ENCODE peak calls at places on chromosomes 1 and 21, in five cellular contexts. One of them, this sample, is unnamed.

GRCh38 chr1:21175670-21176581 is 771 bp downstream of the EIF4G3 start:
- DNase-seq in lung: peak; percentile 41
- DNase-seq in ascending aorta: no peak
- DNase-seq in adrenal gland: peak; percentile 49
- DNase-seq in colonic mucosa: peak; percentile 50
- DNase-seq in this sample: peak; percentile 24

GRCh38 chr1:92444351-92444750 is 42.4 kb downstream of the GFI1 start:
- DNase-seq in lung: no peak
- DNase-seq in ascending aorta: no peak
- DNase-seq in adrenal gland: no peak
- DNase-seq in colonic mucosa: no peak
- DNase-seq in this sample: no peak

GRCh38 chr1:237016626-237017025 is 12.4 kb upstream of the MT1HL1 start:
- DNase-seq in lung: no peak
- DNase-seq in ascending aorta: no peak
- DNase-seq in adrenal gland: no peak
- DNase-seq in colonic mucosa: no peak
- DNase-seq in this sample: no peak

GRCh38 chr1:84122780-84123382 is 21.2 kb upstream of the PRKACB start:
- DNase-seq in lung: no peak
- DNase-seq in ascending aorta: no peak
- DNase-seq in adrenal gland: peak; percentile 42
- DNase-seq in colonic mucosa: peak; percentile 64
- DNase-seq in this sample: peak; percentile 53

GRCh38 chr1:203524824-203525223 is 30.9 kb downstream of the OPTC start:
- DNase-seq in lung: no peak
- DNase-seq in ascending aorta: no peak
- DNase-seq in adrenal gland: no peak
- DNase-seq in colonic mucosa: no peak
- DNase-seq in this sample: no peak

GRCh38 chr1:73537400-73537799 is 660.6 kb downstream of the LRRIQ3 start:
- DNase-seq in lung: no peak
- DNase-seq in ascending aorta: no peak
- DNase-seq in adrenal gland: no peak
- DNase-seq in colonic mucosa: no peak
- DNase-seq in this sample: no peak

GRCh38 chr1:228770779-228771223 is 35.5 kb downstream of the RHOU start:
- DNase-seq in lung: no peak
- DNase-seq in ascending aorta: no peak
- DNase-seq in adrenal gland: no peak
- DNase-seq in colonic mucosa: peak; percentile 50
- DNase-seq in this sample: peak; percentile 36

GRCh38 chr1:78369546-78369945 is 121.2 kb upstream of the PTGFR start:
- DNase-seq in lung: no peak
- DNase-seq in ascending aorta: no peak
- DNase-seq in adrenal gland: no peak
- DNase-seq in colonic mucosa: no peak
- DNase-seq in this sample: no peak

GRCh38 chr1:61240878-61241277 is 158.5 kb downstream of the NFIA start:
- DNase-seq in lung: no peak
- DNase-seq in ascending aorta: no peak
- DNase-seq in adrenal gland: no peak
- DNase-seq in colonic mucosa: no peak
- DNase-seq in this sample: no peak

GRCh38 chr21:39452207-39452964 is 616 bp downstream of the SH3BGR start:
- DNase-seq in lung: no peak
- DNase-seq in ascending aorta: no peak
- DNase-seq in adrenal gland: no peak
- DNase-seq in colonic mucosa: no peak
- DNase-seq in this sample: no peak

GRCh38 chr1:17725084-17725718 is 29.9 kb upstream of the ACTL8 start:
- DNase-seq in lung: no peak
- DNase-seq in ascending aorta: no peak
- DNase-seq in adrenal gland: no peak
- DNase-seq in colonic mucosa: no peak
- DNase-seq in this sample: no peak

GRCh38 chr1:167791281-167792209 is 69.8 kb downstream of the MPZL1 start:
- DNase-seq in lung: peak; percentile 58
- DNase-seq in ascending aorta: no peak
- DNase-seq in adrenal gland: peak; percentile 32
- DNase-seq in colonic mucosa: peak; percentile 40
- DNase-seq in this sample: no peak

GRCh38 chr1:204578867-204579664 is 62.9 kb downstream of the MDM4 start:
- DNase-seq in lung: no peak
- DNase-seq in ascending aorta: no peak
- DNase-seq in adrenal gland: peak; percentile 22
- DNase-seq in colonic mucosa: peak; percentile 27
- DNase-seq in this sample: peak; percentile 62

GRCh38 chr1:223622132-223622842 is 43.2 kb downstream of the CAPN8 start:
- DNase-seq in lung: no peak
- DNase-seq in ascending aorta: no peak
- DNase-seq in adrenal gland: no peak
- DNase-seq in colonic mucosa: no peak
- DNase-seq in this sample: no peak

GRCh38 chr1:232329103-232329788 is 300.7 kb downstream of the SIPA1L2 start:
- DNase-seq in lung: no peak
- DNase-seq in ascending aorta: no peak
- DNase-seq in adrenal gland: no peak
- DNase-seq in colonic mucosa: no peak
- DNase-seq in this sample: no peak

GRCh38 chr1:170155055-170155454 is 9.3 kb downstream of the NTMT2 start:
- DNase-seq in lung: no peak
- DNase-seq in ascending aorta: no peak
- DNase-seq in adrenal gland: no peak
- DNase-seq in colonic mucosa: no peak
- DNase-seq in this sample: no peak

GRCh38 chr1:172960019-172960418 is 90.7 kb downstream of the TNFSF18 start:
- DNase-seq in lung: no peak
- DNase-seq in ascending aorta: no peak
- DNase-seq in adrenal gland: no peak
- DNase-seq in colonic mucosa: no peak
- DNase-seq in this sample: no peak

GRCh38 chr1:11730429-11730861 is 5.5 kb upstream of the AGTRAP start:
- DNase-seq in lung: peak; percentile 72
- DNase-seq in ascending aorta: no peak
- DNase-seq in adrenal gland: no peak
- DNase-seq in colonic mucosa: peak; percentile 69
- DNase-seq in this sample: no peak

GRCh38 chr1:58200437-58200836 is 346.1 kb downstream of the OMA1 start:
- DNase-seq in lung: no peak
- DNase-seq in ascending aorta: no peak
- DNase-seq in adrenal gland: no peak
- DNase-seq in colonic mucosa: no peak
- DNase-seq in this sample: no peak

GRCh38 chr1:30532621-30533020 is 190.8 kb downstream of the MATN1 start:
- DNase-seq in lung: no peak
- DNase-seq in ascending aorta: no peak
- DNase-seq in adrenal gland: no peak
- DNase-seq in colonic mucosa: no peak
- DNase-seq in this sample: no peak

GRCh38 chr1:6471086-6471841 is 5.3 kb upstream of the TNFRSF25 start:
- DNase-seq in lung: no peak
- DNase-seq in ascending aorta: no peak
- DNase-seq in adrenal gland: no peak
- DNase-seq in colonic mucosa: peak; percentile 91
- DNase-seq in this sample: no peak

GRCh38 chr1:150516050-150516591 is 569 bp downstream of the FALEC start:
- DNase-seq in lung: no peak
- DNase-seq in ascending aorta: no peak
- DNase-seq in adrenal gland: no peak
- DNase-seq in colonic mucosa: no peak
- DNase-seq in this sample: no peak

DNA sequence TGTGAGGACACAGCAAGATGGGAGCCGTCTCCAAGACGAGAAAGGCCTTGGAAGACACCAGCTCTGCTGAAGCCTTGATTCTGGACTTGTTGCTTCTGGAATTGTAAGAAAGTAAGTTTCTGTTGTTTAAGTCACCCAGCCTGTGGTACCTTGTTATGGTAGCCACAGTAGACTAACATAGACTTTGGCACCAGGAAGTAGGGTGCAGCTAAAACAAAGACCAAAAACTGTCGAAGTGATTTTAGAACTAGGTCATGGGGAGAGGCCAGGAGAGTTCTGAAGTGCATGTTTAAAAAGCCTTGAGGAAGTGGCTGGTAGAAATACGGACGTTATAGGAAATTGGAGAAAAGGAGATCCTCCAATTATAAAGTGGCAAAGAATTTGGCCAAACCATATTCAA is 28.5 kb downstream of the ZNF496 start:
- DNase-seq in lung: no peak
- DNase-seq in ascending aorta: no peak
- DNase-seq in adrenal gland: no peak
- DNase-seq in colonic mucosa: peak; percentile 33
- DNase-seq in this sample: no peak
- H3K4me1 ChIP-seq in lung: no peaks in the 10 kb centered on the region
- H3K4me1 ChIP-seq in ascending aorta: no peaks in the 10 kb centered on the region
- H3K4me1 ChIP-seq in adrenal gland: no peaks in the 10 kb centered on the region
- H3K4me1 ChIP-seq in colonic mucosa: no peaks in the 10 kb centered on the region
- H3K4me1 ChIP-seq in this sample: no peaks in the 10 kb centered on the region

GRCh38 chr1:49234988-49235387 is 458.3 kb upstream of the BEND5 start:
- DNase-seq in lung: no peak
- DNase-seq in ascending aorta: no peak
- DNase-seq in adrenal gland: no peak
- DNase-seq in colonic mucosa: no peak
- DNase-seq in this sample: no peak
- H3K9me3 ChIP-seq in lung: no peaks in the 10 kb centered on the region
- H3K9me3 ChIP-seq in ascending aorta: no peaks in the 10 kb centered on the region
- H3K9me3 ChIP-seq in adrenal gland: no peaks in the 10 kb centered on the region
- H3K9me3 ChIP-seq in colonic mucosa: no peaks in the 10 kb centered on the region
- H3K9me3 ChIP-seq in this sample: no peaks in the 10 kb centered on the region

DNA sequence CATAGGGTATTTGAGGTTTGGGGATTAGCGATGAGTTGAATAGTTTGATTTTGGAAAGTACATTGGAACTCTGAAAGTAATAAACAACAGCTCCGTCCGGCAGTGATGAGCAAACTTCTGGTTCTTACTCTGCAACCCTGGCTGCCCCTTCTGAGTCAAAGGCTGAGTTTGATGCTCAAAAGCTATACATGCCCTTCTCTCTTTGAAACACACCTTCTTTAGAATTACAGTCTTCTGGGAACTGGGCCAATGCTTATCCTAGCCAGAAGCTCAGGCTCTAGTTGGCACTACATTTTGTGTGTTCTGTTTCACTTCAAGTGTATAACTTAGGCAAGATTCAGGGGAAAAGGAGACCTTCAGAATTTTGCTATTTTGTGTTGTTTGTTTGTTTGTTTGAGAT is 9.3 kb downstream of the AHCYL1 start:
- DNase-seq in lung: no peak
- DNase-seq in ascending aorta: no peak
- DNase-seq in adrenal gland: no peak
- DNase-seq in colonic mucosa: peak; percentile 51
- DNase-seq in this sample: no peak
- H3K4me1 ChIP-seq in lung: peaks cover 29% of the 10 kb centered on the region
- H3K4me1 ChIP-seq in ascending aorta: no peaks in the 10 kb centered on the region
- H3K4me1 ChIP-seq in adrenal gland: peaks cover 22% of the 10 kb centered on the region
- H3K4me1 ChIP-seq in colonic mucosa: peaks cover 17% of the 10 kb centered on the region
- H3K4me1 ChIP-seq in this sample: no peaks in the 10 kb centered on the region

GRCh38 chr1:82494117-82494516 is 693.4 kb downstream of the ADGRL2 start:
- DNase-seq in lung: no peak
- DNase-seq in ascending aorta: no peak
- DNase-seq in adrenal gland: no peak
- DNase-seq in colonic mucosa: no peak
- DNase-seq in this sample: no peak
- H3K9me3 ChIP-seq in lung: peaks cover 7% of the 10 kb centered on the region
- H3K9me3 ChIP-seq in ascending aorta: peaks cover 4% of the 10 kb centered on the region
- H3K9me3 ChIP-seq in adrenal gland: no peaks in the 10 kb centered on the region
- H3K9me3 ChIP-seq in colonic mucosa: no peaks in the 10 kb centered on the region
- H3K9me3 ChIP-seq in this sample: no peaks in the 10 kb centered on the region

GRCh38 chr1:117363591-117364048 is 3.6 kb upstream of the MAN1A2 start:
- DNase-seq in lung: no peak
- DNase-seq in ascending aorta: no peak
- DNase-seq in adrenal gland: no peak
- DNase-seq in colonic mucosa: no peak
- DNase-seq in this sample: no peak

GRCh38 chr1:117365350-117366280 is 1.6 kb upstream of the MAN1A2 start:
- DNase-seq in lung: no peak
- DNase-seq in ascending aorta: no peak
- DNase-seq in adrenal gland: peak; percentile 17
- DNase-seq in colonic mucosa: no peak
- DNase-seq in this sample: no peak

GRCh38 chr1:117359560-117360289 is 7.5 kb upstream of the MAN1A2 start:
- DNase-seq in lung: no peak
- DNase-seq in ascending aorta: no peak
- DNase-seq in adrenal gland: no peak
- DNase-seq in colonic mucosa: no peak
- DNase-seq in this sample: no peak

GRCh38 chr1:117364240-117364639 is 3.0 kb upstream of the MAN1A2 start:
- DNase-seq in lung: no peak
- DNase-seq in ascending aorta: no peak
- DNase-seq in adrenal gland: no peak
- DNase-seq in colonic mucosa: no peak
- DNase-seq in this sample: no peak

DNA sequence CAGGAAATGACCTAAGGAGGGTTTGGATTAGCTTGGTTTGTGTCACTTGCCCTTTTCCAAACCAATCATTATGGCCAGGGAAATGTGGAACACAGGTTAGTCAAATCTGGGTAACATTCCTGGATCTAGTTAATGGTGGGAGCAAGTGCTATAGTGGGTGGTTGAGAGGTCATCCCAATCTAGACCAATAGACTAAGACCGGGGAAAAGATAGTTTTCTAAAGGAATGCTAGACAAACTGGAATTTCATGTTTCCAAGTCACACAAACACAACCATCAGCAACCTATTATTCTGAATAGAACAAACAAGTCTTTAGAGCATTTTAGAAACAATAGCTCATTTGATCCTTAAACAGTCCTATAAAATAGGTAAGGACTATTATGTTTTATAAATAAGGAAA is 4.3 kb upstream of the MAN1A2 start:
- DNase-seq in lung: no peak
- DNase-seq in ascending aorta: no peak
- DNase-seq in adrenal gland: no peak
- DNase-seq in colonic mucosa: no peak
- DNase-seq in this sample: no peak
- H3K4me1 ChIP-seq in lung: peaks cover 15% of the 10 kb centered on the region
- H3K4me1 ChIP-seq in ascending aorta: no peaks in the 10 kb centered on the region
- H3K4me1 ChIP-seq in adrenal gland: no peaks in the 10 kb centered on the region
- H3K4me1 ChIP-seq in colonic mucosa: peaks cover 3% of the 10 kb centered on the region
- H3K4me1 ChIP-seq in this sample: peaks cover 17% of the 10 kb centered on the region

GRCh38 chr1:197776348-197777082 is 1.2 kb upstream of the DENND1B start:
- DNase-seq in lung: no peak
- DNase-seq in ascending aorta: no peak
- DNase-seq in adrenal gland: no peak
- DNase-seq in colonic mucosa: no peak
- DNase-seq in this sample: no peak
- H3K9me3 ChIP-seq in lung: no peaks in the 10 kb centered on the region
- H3K9me3 ChIP-seq in ascending aorta: no peaks in the 10 kb centered on the region
- H3K9me3 ChIP-seq in adrenal gland: no peaks in the 10 kb centered on the region
- H3K9me3 ChIP-seq in colonic mucosa: no peaks in the 10 kb centered on the region
- H3K9me3 ChIP-seq in this sample: no peaks in the 10 kb centered on the region

This sample was measured in BE2C.